ENCODE peak calls at places on chromosome 20, in seven cellular contexts. D is nephron progenitor cell; K is iris pigment epithelial cell; M is heart right ventricle; V is activated CD4-positive, alpha-beta T cell treated with anti-CD3 and anti-CD28 coated beads, Interleukin-2, amount 50 U/mL, for 4 hours; X is choroid plexus epithelial cell; H is T-helper 9 cell. B is an unnamed sample.

GRCh38 chr20:57402206-57403125 is 11.3 kb downstream of the RBM38 start:
- DNase-seq in D (no peak), K (no peak), M (no peak), V (no peak), X (no peak), H (no peak), B (no peak)

GRCh38 chr20:37977786-37978185 is 55.5 kb downstream of the TTI1 start:
- DNase-seq in D (no peak), K (no peak), M (no peak), V (no peak), X (no peak), H (no peak), B (no peak)

GRCh38 chr20:18916886-18917785 is 103.6 kb downstream of the SCP2D1 start:
- DNase-seq in D (no peak), K (no peak), M (no peak), V (no peak), X (no peak), H (no peak), B (no peak)

GRCh38 chr20:59933296-59933848 is at the start of gene SYCP2:
- DNase-seq in D (peak), K (no peak), M (peak), V (peak), X (peak), H (peak), B (no peak)

GRCh38 chr20:54234991-54235390 is 27.1 kb downstream of the PFDN4 start:
- DNase-seq in D (no peak), K (no peak), M (no peak), V (no peak), X (no peak), H (no peak), B (no peak)

GRCh38 chr20:39850821-39851330 is 838.2 kb downstream of the MAFB start:
- DNase-seq in D (peak), K (no peak), M (peak), V (no peak), X (no peak), H (no peak), B (peak)

GRCh38 chr20:12180107-12180661 is 262.5 kb downstream of the BTBD3 start:
- DNase-seq in D (no peak), K (no peak), M (no peak), V (no peak), X (no peak), H (no peak), B (no peak)

GRCh38 chr20:36736451-36737182 is 9.3 kb downstream of the NDRG3 start:
- DNase-seq in D (no peak), K (no peak), M (no peak), V (no peak), X (no peak), H (no peak), B (no peak)

GRCh38 chr20:35008411-35009342 is 53.0 kb downstream of the MYH7B start:
- DNase-seq in D (no peak), K (no peak), M (no peak), V (no peak), X (no peak), H (no peak), B (no peak)